ENCODE peak calls at places on chromosomes 2 and 18, in four cellular contexts. F, X, M and N are unnamed samples.
A peak's percentile ranks its signal among the peaks of the same experiment; 100 is the strongest.

GRCh38 chr2:36708119-36708741 is 11.7 kb downstream of the VIT start:
- DNase-seq in F (peak; percentile 39), M (no peak), X (peak; percentile 87), N (peak; percentile 37)

GRCh38 chr18:62170857-62171256 is 16.0 kb downstream of the PIGN start:
- DNase-seq in X (no peak), F (no peak), M (no peak), N (no peak)

GRCh38 chr2:162710282-162710891 is 128.2 kb downstream of the KCNH7 start:
- DNase-seq in F (no peak), X (no peak), M (no peak), N (no peak)

GRCh38 chr2:203126971-203127370 is 111.8 kb upstream of the CYP20A1 start:
- DNase-seq in F (no peak), X (peak; percentile 27), M (no peak), N (no peak)

GRCh38 chr2:19881866-19882265 is 19.9 kb downstream of the TTC32 start:
- DNase-seq in X (no peak), F (no peak), M (no peak), N (no peak)

GRCh38 chr2:129752686-129753085 is 226.8 kb upstream of the RAB6C start:
- DNase-seq in X (no peak), F (no peak), M (no peak), N (no peak)

GRCh38 chr2:42784204-42784880 is 8.0 kb downstream of the HAAO start:
- DNase-seq in X (no peak), F (no peak), M (no peak), N (no peak)

GRCh38 chr2:220473611-220474010 is 846.2 kb downstream of the SLC4A3 start:
- DNase-seq in F (no peak), X (no peak), M (no peak), N (no peak)

GRCh38 chr2:47803363-47803762 is 20.4 kb downstream of the MSH6 start:
- DNase-seq in X (no peak), F (no peak), M (no peak), N (no peak)

GRCh38 chr2:186125625-186126024 is 360.4 kb upstream of the ZC3H15 start:
- DNase-seq in F (no peak), M (no peak), X (no peak), N (no peak)

GRCh38 chr2:158586491-158586890 is 129.7 kb downstream of the PKP4 start:
- DNase-seq in M (no peak), X (peak; percentile 56), F (peak; percentile 64), N (no peak)

GRCh38 chr2:191869178-191869577 is 22.3 kb upstream of the CAVIN2 start:
- DNase-seq in F (peak; percentile 54), M (peak; percentile 10), X (no peak), N (no peak)

GRCh38 chr2:159298967-159299366 is 12.5 kb upstream of the WDSUB1 start:
- DNase-seq in M (no peak), F (no peak), X (no peak), N (no peak)

GRCh38 chr2:51581636-51582267 is 549.8 kb upstream of the NRXN1 start:
- DNase-seq in F (no peak), X (no peak), M (no peak), N (no peak)

GRCh38 chr18:25298853-25299274 is 53.1 kb downstream of the ZNF521 start:
- DNase-seq in X (peak; percentile 66), F (peak; percentile 83), M (no peak), N (peak; percentile 29)

GRCh38 chr2:42211291-42211690 is 42.1 kb downstream of the EML4 start:
- DNase-seq in X (no peak), M (no peak), F (no peak), N (no peak)

GRCh38 chr2:158129037-158129436 is 27.4 kb downstream of the UPP2 start:
- DNase-seq in F (no peak), X (no peak), M (no peak), N (no peak)

GRCh38 chr2:235634435-235635152 is 140.8 kb downstream of the AGAP1 start:
- DNase-seq in M (no peak), F (no peak), X (no peak), N (no peak)

GRCh38 chr2:126664234-126664633 is 8.3 kb downstream of the GYPC start:
- DNase-seq in M (no peak), X (no peak), F (no peak), N (no peak)

GRCh38 chr2:130302164-130302886 is 40.4 kb upstream of the IMP4 start:
- DNase-seq in X (no peak), M (no peak), F (no peak), N (no peak)

GRCh38 chr18:49212819-49213218 is 247.6 kb downstream of the DYM start:
- DNase-seq in X (peak; percentile 64), F (peak; percentile 28), M (no peak), N (no peak)

GRCh38 chr2:227295806-227296205 is 29.2 kb upstream of the MFF start:
- DNase-seq in X (no peak), F (no peak), M (no peak), N (no peak)

GRCh38 chr2:110107092-110108079 is 8.2 kb downstream of the MALL start:
- DNase-seq in F (no peak), X (no peak), M (no peak), N (no peak)

GRCh38 chr18:73270919-73271318 is 403.1 kb upstream of the NETO1 start:
- DNase-seq in M (no peak), X (no peak), F (no peak), N (no peak)

GRCh38 chr2:63438171-63438570 is 150.1 kb downstream of the WDPCP start:
- DNase-seq in M (no peak), X (no peak), F (no peak), N (no peak)

GRCh38 chr2:196836440-196836839 is 27.3 kb upstream of the C2orf66 start:
- DNase-seq in X (no peak), F (no peak), M (no peak), N (no peak)

GRCh38 chr2:199596549-199596948 is 138.8 kb upstream of the SATB2 start:
- DNase-seq in X (no peak), F (peak; percentile 18), M (no peak), N (peak; percentile 20)

GRCh38 chr2:25252291-25253152 is 84.1 kb upstream of the POMC start:
- DNase-seq in F (peak; percentile 31), M (peak; percentile 85), X (no peak), N (no peak)